ENCODE peak calls at places on chromosomes 4 and X, in four cellular contexts. One of them, this sample, is unnamed.

GRCh38 chr4:164997941-164998340 is 20.5 kb upstream of the TRIM61 start:
- DNase-seq in HepG2: no peak
- DNase-seq in HCT116: no peak
- DNase-seq in K562: no peak
- DNase-seq in this sample: no peak

GRCh38 chr4:42331914-42332368 is 65.3 kb upstream of the SHISA3 start:
- DNase-seq in HepG2: no peak
- DNase-seq in HCT116: peak
- DNase-seq in K562: no peak
- DNase-seq in this sample: no peak

GRCh38 chr4:148735432-148736155 is 293.4 kb upstream of the NR3C2 start:
- DNase-seq in HepG2: no peak
- DNase-seq in HCT116: no peak
- DNase-seq in K562: no peak
- DNase-seq in this sample: no peak

GRCh38 chr4:77579406-77580076 is 26.1 kb upstream of the CXCL13 start:
- DNase-seq in HepG2: no peak
- DNase-seq in HCT116: peak
- DNase-seq in K562: no peak
- DNase-seq in this sample: no peak

GRCh38 chrX:40012039-40012799 is 85.5 kb downstream of the BCOR start:
- DNase-seq in HepG2: peak
- DNase-seq in HCT116: no peak
- DNase-seq in K562: no peak
- DNase-seq in this sample: no peak

GRCh38 chr4:74016068-74016467 is 17.6 kb upstream of the CXCL5 start:
- DNase-seq in HepG2: no peak
- DNase-seq in HCT116: no peak
- DNase-seq in K562: no peak
- DNase-seq in this sample: no peak

GRCh38 chr4:148962539-148963290 is 520.5 kb upstream of the NR3C2 start:
- DNase-seq in HepG2: no peak
- DNase-seq in HCT116: no peak
- DNase-seq in K562: no peak
- DNase-seq in this sample: no peak

GRCh38 chr4:140875751-140876389 is 119.7 kb upstream of the TBC1D9 start:
- DNase-seq in HepG2: no peak
- DNase-seq in HCT116: no peak
- DNase-seq in K562: no peak
- DNase-seq in this sample: no peak

GRCh38 chr4:109383823-109384222 is 49.8 kb upstream of the SEC24B start:
- DNase-seq in HepG2: no peak
- DNase-seq in HCT116: no peak
- DNase-seq in K562: no peak
- DNase-seq in this sample: no peak

GRCh38 chrX:76427560-76428242 is at the start of gene MAGEE1:
- DNase-seq in HepG2: peak
- DNase-seq in HCT116: peak
- DNase-seq in K562: peak
- DNase-seq in this sample: no peak

GRCh38 chrX:290476-291166 is 9.4 kb downstream of the PLCXD1 start:
- DNase-seq in HepG2: no peak
- DNase-seq in HCT116: no peak
- DNase-seq in K562: no peak
- DNase-seq in this sample: no peak

GRCh38 chrX:113305496-113305895 is 464.9 kb upstream of the AMOT start:
- DNase-seq in HepG2: no peak
- DNase-seq in HCT116: no peak
- DNase-seq in K562: no peak
- DNase-seq in this sample: no peak

GRCh38 chr4:53307819-53308773 is 57.8 kb downstream of the SCFD2 start:
- DNase-seq in HepG2: no peak
- DNase-seq in HCT116: no peak
- DNase-seq in K562: no peak
- DNase-seq in this sample: no peak

GRCh38 chrX:13309631-13310030 is 10.2 kb downstream of the ATXN3L start:
- DNase-seq in HepG2: no peak
- DNase-seq in HCT116: no peak
- DNase-seq in K562: no peak
- DNase-seq in this sample: no peak

GRCh38 chrX:33324099-33324498 is 112.8 kb upstream of the DMD start:
- DNase-seq in HepG2: no peak
- DNase-seq in HCT116: no peak
- DNase-seq in K562: peak
- DNase-seq in this sample: no peak

GRCh38 chr4:125013891-125014290 is 300.9 kb upstream of the FAT4 start:
- DNase-seq in HepG2: no peak
- DNase-seq in HCT116: no peak
- DNase-seq in K562: no peak
- DNase-seq in this sample: no peak

GRCh38 chr4:141643557-141643956 is 7.2 kb downstream of the IL15 start:
- DNase-seq in HepG2: no peak
- DNase-seq in HCT116: peak
- DNase-seq in K562: no peak
- DNase-seq in this sample: no peak

GRCh38 chr4:159764343-159764952 is 661.6 kb downstream of the RAPGEF2 start:
- DNase-seq in HepG2: peak
- DNase-seq in HCT116: peak
- DNase-seq in K562: peak
- DNase-seq in this sample: no peak

GRCh38 chr4:74044676-74045075 is 6.2 kb upstream of the CXCL3 start:
- DNase-seq in HepG2: no peak
- DNase-seq in HCT116: no peak
- DNase-seq in K562: no peak
- DNase-seq in this sample: no peak

GRCh38 chr4:3369781-3370660 is 71.7 kb upstream of the HGFAC start:
- DNase-seq in HepG2: no peak
- DNase-seq in HCT116: no peak
- DNase-seq in K562: no peak
- DNase-seq in this sample: no peak

GRCh38 chr4:90127223-90127705 is at the start of gene CCSER1:
- DNase-seq in HepG2: no peak
- DNase-seq in HCT116: peak
- DNase-seq in K562: no peak
- DNase-seq in this sample: no peak

GRCh38 chrX:30893206-30893605 is 4.2 kb upstream of the TAB3 start:
- DNase-seq in HepG2: no peak
- DNase-seq in HCT116: no peak
- DNase-seq in K562: no peak
- DNase-seq in this sample: no peak

GRCh38 chr4:3640587-3640962 is 108.4 kb upstream of the LRPAP1 start:
- DNase-seq in HepG2: no peak
- DNase-seq in HCT116: no peak
- DNase-seq in K562: peak
- DNase-seq in this sample: no peak

GRCh38 chr4:675036-675804 is 878 bp downstream of the MYL5 start:
- DNase-seq in HepG2: no peak
- DNase-seq in HCT116: no peak
- DNase-seq in K562: no peak
- DNase-seq in this sample: no peak

GRCh38 chrX:69145714-69146113 is 19.5 kb downstream of the PJA1 start:
- DNase-seq in HepG2: no peak
- DNase-seq in HCT116: no peak
- DNase-seq in K562: no peak
- DNase-seq in this sample: no peak

GRCh38 chrX:132125906-132126305 is 1.9 kb downstream of the FRMD7 start:
- DNase-seq in HepG2: no peak
- DNase-seq in HCT116: no peak
- DNase-seq in K562: no peak
- DNase-seq in this sample: no peak

GRCh38 chr4:77821775-77822174 is 2.6 kb upstream of the CNOT6L start:
- DNase-seq in HepG2: no peak
- DNase-seq in HCT116: no peak
- DNase-seq in K562: no peak
- DNase-seq in this sample: no peak

GRCh38 chr4:154579927-154580326 is 10.6 kb downstream of the FGA start:
- DNase-seq in HepG2: no peak
- DNase-seq in HCT116: no peak
- DNase-seq in K562: no peak
- DNase-seq in this sample: no peak

GRCh38 chrX:17944833-17945497 is 83.9 kb upstream of the RAI2 start:
- DNase-seq in HepG2: peak
- DNase-seq in HCT116: no peak
- DNase-seq in K562: peak
- DNase-seq in this sample: peak

GRCh38 chrX:49999048-49999447 is 76.7 kb downstream of the CLCN5 start:
- DNase-seq in HepG2: no peak
- DNase-seq in HCT116: no peak
- DNase-seq in K562: no peak
- DNase-seq in this sample: no peak

GRCh38 chrX:120426599-120426998 is 42.5 kb downstream of the LAMP2 start:
- DNase-seq in HepG2: no peak
- DNase-seq in HCT116: no peak
- DNase-seq in K562: no peak
- DNase-seq in this sample: no peak

GRCh38 chr4:48071171-48071570 is 54.6 kb downstream of the NIPAL1 start:
- DNase-seq in HepG2: no peak
- DNase-seq in HCT116: no peak
- DNase-seq in K562: no peak
- DNase-seq in this sample: no peak

GRCh38 chrX:48540015-48540350 is 469 bp downstream of the TBC1D25 start:
- DNase-seq in HepG2: peak
- DNase-seq in HCT116: peak
- DNase-seq in K562: peak
- DNase-seq in this sample: no peak

GRCh38 chr4:76607846-76608245 is 172.8 kb downstream of the SHROOM3 start:
- DNase-seq in HepG2: no peak
- DNase-seq in HCT116: no peak
- DNase-seq in K562: no peak
- DNase-seq in this sample: no peak

GRCh38 chr4:107391009-107391629 is 328.9 kb downstream of the PAPSS1 start:
- DNase-seq in HepG2: no peak
- DNase-seq in HCT116: no peak
- DNase-seq in K562: no peak
- DNase-seq in this sample: no peak

DNA sequence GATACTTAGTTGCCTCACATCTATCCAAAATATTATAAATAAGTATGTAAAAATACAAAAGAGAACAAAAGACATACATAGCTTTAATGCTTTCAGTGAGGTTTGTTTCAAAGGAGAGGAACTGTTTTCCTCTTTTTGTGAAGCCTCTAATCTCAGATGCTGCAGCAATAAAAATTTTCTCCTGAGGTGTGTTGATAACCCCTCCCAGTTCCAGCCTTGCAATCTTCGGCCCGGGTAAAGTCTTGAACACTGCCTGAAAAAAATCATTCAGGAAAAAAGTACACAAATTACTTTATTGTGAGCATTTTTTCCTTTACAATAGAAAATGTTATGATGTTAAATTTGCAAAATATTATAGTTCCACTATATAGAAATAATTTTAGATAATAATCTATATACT is 8.8 kb downstream of the BBS7 start:
- DNase-seq in HepG2: no peak
- DNase-seq in HCT116: no peak
- DNase-seq in K562: no peak
- DNase-seq in this sample: no peak
- TF ChIP-seq TCF7L2 in HepG2: no peak
- TF ChIP-seq TCF7L2 in HCT116: no peak
- TF ChIP-seq TCF7L2 in K562: no peak
- TF ChIP-seq TCF7L2 in this sample: no peak

DNA sequence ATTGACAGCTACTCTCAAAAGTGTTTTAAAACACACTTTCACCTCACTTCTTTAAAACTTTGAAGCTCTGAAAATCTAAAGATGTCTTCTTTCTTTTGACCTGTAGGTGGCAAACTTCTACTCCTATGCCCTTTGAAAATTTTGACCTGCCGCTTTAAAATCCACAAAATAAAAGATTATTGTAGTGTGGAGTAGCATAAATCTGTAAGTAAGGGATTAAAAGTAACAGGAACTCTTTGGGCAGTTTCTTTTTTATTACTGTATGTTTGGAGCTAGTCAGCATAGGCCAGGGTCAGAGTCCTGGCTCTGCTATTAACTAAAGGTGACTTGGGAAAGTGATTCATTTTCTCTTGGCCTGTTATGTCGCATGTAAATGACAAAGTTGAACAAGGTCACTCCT is 25.5 kb downstream of the BBS12 start:
- DNase-seq in HepG2: no peak
- DNase-seq in HCT116: peak
- DNase-seq in K562: peak
- DNase-seq in this sample: peak
- TF ChIP-seq TCF7L2 in HepG2: no peak
- TF ChIP-seq TCF7L2 in HCT116: no peak
- TF ChIP-seq TCF7L2 in K562: no peak
- TF ChIP-seq TCF7L2 in this sample: no peak

GRCh38 chr4:21976166-21976565 is 27.6 kb upstream of the KCNIP4 start:
- DNase-seq in HepG2: no peak
- DNase-seq in HCT116: no peak
- DNase-seq in K562: no peak
- DNase-seq in this sample: no peak
- TF ChIP-seq TCF7L2 in HepG2: no peak
- TF ChIP-seq TCF7L2 in HCT116: no peak
- TF ChIP-seq TCF7L2 in K562: no peak
- TF ChIP-seq TCF7L2 in this sample: no peak

GRCh38 chr4:8917868-8918783 is 46.5 kb upstream of the HMX1 start:
- DNase-seq in HepG2: peak
- DNase-seq in HCT116: peak
- DNase-seq in K562: peak
- DNase-seq in this sample: peak
- TF ChIP-seq TCF7L2 in HepG2: no peak
- TF ChIP-seq TCF7L2 in HCT116: no peak
- TF ChIP-seq TCF7L2 in K562: no peak
- TF ChIP-seq TCF7L2 in this sample: no peak

DNA sequence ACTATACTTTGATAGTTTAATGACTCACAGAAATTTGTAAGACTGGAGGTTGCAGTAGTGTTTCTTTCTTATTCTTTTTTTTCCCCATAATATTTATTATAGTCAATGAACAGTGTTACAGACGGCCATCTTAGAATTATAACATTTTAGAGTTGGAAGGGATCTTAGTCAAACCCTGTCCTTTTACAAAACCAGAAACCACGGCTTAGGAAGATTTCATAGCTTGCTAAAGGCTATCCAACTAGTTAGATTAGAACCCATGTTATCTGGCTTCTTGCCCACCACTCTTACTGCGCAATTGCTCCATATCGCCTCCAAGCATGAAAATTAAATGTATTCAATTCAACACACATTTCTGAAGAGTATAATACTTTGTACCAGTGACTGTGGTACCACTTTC is 1.1 kb downstream of the XIAP start:
- DNase-seq in HepG2: no peak
- DNase-seq in HCT116: no peak
- DNase-seq in K562: no peak
- DNase-seq in this sample: no peak
- TF ChIP-seq TCF7L2 in HepG2: no peak
- TF ChIP-seq TCF7L2 in HCT116: no peak
- TF ChIP-seq TCF7L2 in K562: no peak
- TF ChIP-seq TCF7L2 in this sample: no peak

This sample was measured in Panc1.